ENCODE peak calls at places on chromosome 12, in ten cellular contexts. N, X, F, P, K, R, M, A, L and U are unnamed samples.
A peak's percentile ranks its signal among the peaks of the same experiment; 100 is the strongest.

GRCh38 chr12:38720661-38721060 is 184.7 kb downstream of the CPNE8 start:
- DNase-seq in N (no peak), X (no peak), F (no peak), P (no peak), K (no peak), R (no peak), M (no peak), A (no peak), L (no peak), U (no peak)

GRCh38 chr12:105911966-105912365 is 226.8 kb downstream of the NUAK1 start:
- DNase-seq in N (no peak), X (no peak), F (no peak), P (no peak), K (no peak), R (no peak), M (no peak), A (no peak), L (no peak), U (no peak)

GRCh38 chr12:68910128-68910527 is 22.8 kb downstream of the CPM start:
- DNase-seq in N (no peak), X (no peak), F (no peak), P (no peak), K (no peak), R (no peak), M (no peak), A (no peak), L (no peak), U (no peak)

GRCh38 chr12:71726548-71726947 is 28.1 kb upstream of the RAB21 start:
- DNase-seq in N (no peak), X (no peak), F (no peak), P (no peak), K (no peak), R (no peak), M (no peak), A (no peak), L (no peak), U (no peak)

GRCh38 chr12:48003226-48004038 is 844 bp downstream of the COL2A1 start:
- DNase-seq in N (no peak), X (no peak), F (peak; percentile 30), P (peak; percentile 13), K (peak; percentile 9), R (no peak), M (no peak), A (no peak), L (no peak), U (no peak)

GRCh38 chr12:56571131-56571530 is 49.5 kb downstream of the RBMS2 start:
- DNase-seq in N (no peak), X (no peak), F (no peak), P (no peak), K (no peak), R (no peak), M (no peak), A (no peak), L (no peak), U (no peak)

GRCh38 chr12:107537464-107538119 is 148.0 kb upstream of the PWP1 start:
- DNase-seq in N (no peak), X (no peak), F (no peak), P (no peak), K (no peak), R (no peak), M (no peak), A (no peak), L (no peak), U (no peak)

GRCh38 chr12:2344476-2344875 is 291.7 kb downstream of the CACNA1C start:
- DNase-seq in N (no peak), X (no peak), F (no peak), P (no peak), K (no peak), R (no peak), M (no peak), A (no peak), L (no peak), U (no peak)

GRCh38 chr12:52439845-52440244 is 5.7 kb upstream of the KRT75 start:
- DNase-seq in N (no peak), X (no peak), F (no peak), P (no peak), K (no peak), R (no peak), M (no peak), A (no peak), L (no peak), U (no peak)

GRCh38 chr12:3116106-3116898 is 39.1 kb downstream of the TSPAN9 start:
- DNase-seq in N (no peak), X (no peak), F (no peak), P (no peak), K (no peak), R (no peak), M (no peak), A (no peak), L (no peak), U (no peak)

GRCh38 chr12:53733051-53733812 is 6.0 kb upstream of the CALCOCO1 start:
- DNase-seq in N (no peak), X (no peak), F (no peak), P (no peak), K (no peak), R (no peak), M (no peak), A (no peak), L (no peak), U (no peak)

GRCh38 chr12:108600702-108601007 is 2.8 kb upstream of the TMEM119 start:
- DNase-seq in N (no peak), X (no peak), F (no peak), P (no peak), K (no peak), R (no peak), M (no peak), A (no peak), L (no peak), U (no peak)

GRCh38 chr12:121114806-121115205 is 17.9 kb upstream of the P2RX7 start:
- DNase-seq in N (no peak), X (no peak), F (no peak), P (no peak), K (no peak), R (no peak), M (no peak), A (no peak), L (no peak), U (no peak)

GRCh38 chr12:64098709-64099354 is 123.3 kb downstream of the KICS2 start:
- DNase-seq in N (no peak), X (no peak), F (no peak), P (no peak), K (peak; percentile 88), R (no peak), M (no peak), A (no peak), L (no peak), U (no peak)

GRCh38 chr12:6375269-6376078 is at the start of gene SCNN1A:
- DNase-seq in N (no peak), X (peak; percentile 93), F (no peak), P (peak; percentile 71), K (no peak), R (no peak), M (no peak), A (no peak), L (peak; percentile 81), U (no peak)

GRCh38 chr12:110577717-110578521 is 5.2 kb downstream of the PPTC7 start:
- DNase-seq in N (peak; percentile 19), X (peak; percentile 40), F (peak; percentile 56), P (no peak), K (peak; percentile 73), R (no peak), M (no peak), A (peak; percentile 79), L (no peak), U (no peak)